ENCODE peak calls at places on chromosomes 16 and 17, in seven cellular contexts. A is HT-29; R is neural crest cell; Q is NCI-H2081; X is AG09319; Y is effector memory CD8-positive, alpha-beta T cell; F is NCI-H1092 treated with DMSO at 0.1 percent for 48 hours. K is an unnamed sample.

GRCh38 chr16:12350945-12351344 is 374.4 kb downstream of the SNX29 start:
- DNase-seq in A (peak), R (no peak), Q (no peak), X (no peak), Y (no peak), F (no peak), K (no peak)

GRCh38 chr16:75181630-75182029 is 25.3 kb downstream of the CTRB2 start:
- DNase-seq in A (no peak), R (no peak), Q (no peak), X (no peak), Y (no peak), F (no peak), K (no peak)

GRCh38 chr16:89060207-89060794 is 33.4 kb upstream of the ACSF3 start:
- DNase-seq in A (no peak), R (no peak), Q (no peak), X (no peak), Y (no peak), F (no peak), K (no peak)

GRCh38 chr17:34769899-34770298 is 190.5 kb downstream of the TMEM132E start:
- DNase-seq in A (no peak), R (no peak), Q (no peak), X (no peak), Y (no peak), F (no peak), K (no peak)

GRCh38 chr17:27479838-27480237 is 23.6 kb downstream of the KSR1 start:
- DNase-seq in A (no peak), R (no peak), Q (no peak), X (no peak), Y (no peak), F (no peak), K (no peak)

GRCh38 chr16:86442703-86443102 is 67.6 kb upstream of the FOXF1 start:
- DNase-seq in A (no peak), R (no peak), Q (no peak), X (no peak), Y (no peak), F (no peak), K (no peak)

GRCh38 chr17:76880268-76880667 is 12.1 kb downstream of the MGAT5B start:
- DNase-seq in A (no peak), R (no peak), Q (no peak), X (no peak), Y (no peak), F (no peak), K (no peak)

GRCh38 chr16:12876778-12877177 is 24.6 kb upstream of the SHISA9 start:
- DNase-seq in A (no peak), R (no peak), Q (no peak), X (no peak), Y (no peak), F (no peak), K (no peak)

GRCh38 chr16:2824626-2825025 is 5.5 kb upstream of the ZG16B start:
- DNase-seq in A (no peak), R (no peak), Q (no peak), X (no peak), Y (no peak), F (no peak), K (no peak)

GRCh38 chr17:65049085-65049756 is 7.3 kb downstream of the GNA13 start:
- DNase-seq in A (no peak), R (no peak), Q (no peak), X (no peak), Y (no peak), F (no peak), K (no peak)

GRCh38 chr17:3894927-3895343 is 2.1 kb upstream of the CAMKK1 start:
- DNase-seq in A (peak), R (no peak), Q (no peak), X (no peak), Y (no peak), F (no peak), K (no peak)

GRCh38 chr17:83171661-83172060 is 92.3 kb downstream of the METRNL start:
- DNase-seq in A (no peak), R (no peak), Q (no peak), X (no peak), Y (no peak), F (no peak), K (no peak)

GRCh38 chr16:54422569-54422978 is 136.0 kb upstream of the IRX3 start:
- DNase-seq in A (no peak), R (no peak), Q (no peak), X (no peak), Y (no peak), F (no peak), K (no peak)

GRCh38 chr16:72560617-72561016 is 388.7 kb upstream of the PMFBP1 start:
- DNase-seq in A (no peak), R (no peak), Q (peak), X (no peak), Y (no peak), F (peak), K (no peak)

GRCh38 chr16:87003414-87003755 is 313.8 kb downstream of the C16orf95 start:
- DNase-seq in A (no peak), R (no peak), Q (no peak), X (no peak), Y (no peak), F (no peak), K (no peak)

GRCh38 chr17:18332909-18333489 is 17.9 kb downstream of the SMCR8 start:
- DNase-seq in A (no peak), R (no peak), Q (no peak), X (no peak), Y (no peak), F (no peak), K (no peak)

GRCh38 chr17:48728232-48729231 is at the start of gene HOXB13:
- DNase-seq in A (peak), R (no peak), Q (peak), X (no peak), Y (peak), F (no peak), K (peak)

GRCh38 chr16:74735162-74735452 is 34.4 kb upstream of the MLKL start:
- DNase-seq in A (no peak), R (no peak), Q (no peak), X (no peak), Y (no peak), F (no peak), K (no peak)

GRCh38 chr16:20763461-20764232 is at the start of gene ACSM3:
- DNase-seq in A (peak), R (no peak), Q (no peak), X (peak), Y (peak), F (no peak), K (peak)

GRCh38 chr17:36117505-36118382 is 14.1 kb downstream of the CCL4 start:
- DNase-seq in A (no peak), R (no peak), Q (no peak), X (no peak), Y (no peak), F (no peak), K (no peak)

GRCh38 chr17:5672815-5673430 is 88.6 kb upstream of the NLRP1 start:
- DNase-seq in A (no peak), R (no peak), Q (no peak), X (no peak), Y (no peak), F (no peak), K (no peak)

GRCh38 chr17:16439867-16440351 is 24.5 kb downstream of the TRPV2 start:
- DNase-seq in A (peak), R (no peak), Q (peak), X (no peak), Y (peak), F (no peak), K (peak)

GRCh38 chr17:6064855-6065254 is 5.3 kb upstream of the WSCD1 start:
- DNase-seq in A (no peak), R (no peak), Q (peak), X (no peak), Y (no peak), F (no peak), K (no peak)

GRCh38 chr16:73040136-73040535 is 7.8 kb downstream of the ZFHX3 start:
- DNase-seq in A (no peak), R (no peak), Q (peak), X (no peak), Y (no peak), F (no peak), K (no peak)

GRCh38 chr17:28065706-28066105 is 23.2 kb downstream of the NLK start:
- DNase-seq in A (no peak), R (no peak), Q (no peak), X (no peak), Y (no peak), F (no peak), K (no peak)

GRCh38 chr17:34626141-34626681 is 46.8 kb downstream of the TMEM132E start:
- DNase-seq in A (no peak), R (no peak), Q (no peak), X (no peak), Y (no peak), F (no peak), K (no peak)

GRCh38 chr16:59591480-59591879 is 857.4 kb upstream of the GOT2 start:
- DNase-seq in A (no peak), R (no peak), Q (no peak), X (no peak), Y (no peak), F (no peak), K (no peak)

GRCh38 chr16:15493416-15494181 is 59.2 kb downstream of the BMERB1 start:
- DNase-seq in A (no peak), R (no peak), Q (no peak), X (peak), Y (no peak), F (no peak), K (no peak)

GRCh38 chr17:55889271-55889670 is 138.4 kb downstream of the PCTP start:
- DNase-seq in A (no peak), R (no peak), Q (no peak), X (no peak), Y (no peak), F (no peak), K (no peak)

GRCh38 chr16:89315271-89315670 is 97.8 kb downstream of the ZNF778 start:
- DNase-seq in A (no peak), R (no peak), Q (no peak), X (no peak), Y (no peak), F (no peak), K (no peak)

GRCh38 chr16:7423436-7423941 is 90.8 kb downstream of the RBFOX1 start:
- DNase-seq in A (no peak), R (no peak), Q (no peak), X (no peak), Y (no peak), F (no peak), K (no peak)

GRCh38 chr17:45902892-45903346 is 8.6 kb downstream of the MAPT start:
- DNase-seq in A (peak), R (no peak), Q (peak), X (no peak), Y (no peak), F (peak), K (no peak)

K was measured in T-cell.